ENCODE peak calls at places on chromosomes 12 and 14, in seven cellular contexts. One of them, this sample, is unnamed.

GRCh38 chr14:67618617-67619063 is 1.1 kb upstream of the ARG2 start:
- DNase-seq in GM04504: peak
- DNase-seq in T-cell: peak
- DNase-seq in activated CD4-positive, alpha-beta T cell treated with anti-CD3 and anti-CD28 coated beads, Interleukin-2, amount 50 U/mL, for 1 hour: peak
- DNase-seq in endothelial cell: peak
- DNase-seq in GM12892: no peak
- DNase-seq in stimulated activated CD8-positive, alpha-beta memory T cell treated with anti-CD3 and anti-CD28 coated beads, Interleukin-2, amount 100 ng/mL, for 1 hour: no peak
- DNase-seq in this sample: no peak

GRCh38 chr12:89385965-89386537 is 33.8 kb upstream of the DUSP6 start:
- DNase-seq in GM04504: no peak
- DNase-seq in T-cell: no peak
- DNase-seq in activated CD4-positive, alpha-beta T cell treated with anti-CD3 and anti-CD28 coated beads, Interleukin-2, amount 50 U/mL, for 1 hour: no peak
- DNase-seq in endothelial cell: no peak
- DNase-seq in GM12892: no peak
- DNase-seq in stimulated activated CD8-positive, alpha-beta memory T cell treated with anti-CD3 and anti-CD28 coated beads, Interleukin-2, amount 100 ng/mL, for 1 hour: no peak
- DNase-seq in this sample: no peak

GRCh38 chr12:130818381-130819247 is 20.4 kb downstream of the STX2 start:
- DNase-seq in GM04504: no peak
- DNase-seq in T-cell: peak
- DNase-seq in activated CD4-positive, alpha-beta T cell treated with anti-CD3 and anti-CD28 coated beads, Interleukin-2, amount 50 U/mL, for 1 hour: peak
- DNase-seq in endothelial cell: peak
- DNase-seq in GM12892: peak
- DNase-seq in stimulated activated CD8-positive, alpha-beta memory T cell treated with anti-CD3 and anti-CD28 coated beads, Interleukin-2, amount 100 ng/mL, for 1 hour: peak
- DNase-seq in this sample: no peak

GRCh38 chr14:56491299-56492285 is 88.0 kb upstream of the TMEM260 start:
- DNase-seq in GM04504: no peak
- DNase-seq in T-cell: peak
- DNase-seq in activated CD4-positive, alpha-beta T cell treated with anti-CD3 and anti-CD28 coated beads, Interleukin-2, amount 50 U/mL, for 1 hour: peak
- DNase-seq in endothelial cell: peak
- DNase-seq in GM12892: no peak
- DNase-seq in stimulated activated CD8-positive, alpha-beta memory T cell treated with anti-CD3 and anti-CD28 coated beads, Interleukin-2, amount 100 ng/mL, for 1 hour: no peak
- DNase-seq in this sample: no peak

GRCh38 chr14:31253746-31254471 is 46.3 kb upstream of the HECTD1 start:
- DNase-seq in GM04504: no peak
- DNase-seq in T-cell: no peak
- DNase-seq in activated CD4-positive, alpha-beta T cell treated with anti-CD3 and anti-CD28 coated beads, Interleukin-2, amount 50 U/mL, for 1 hour: no peak
- DNase-seq in endothelial cell: no peak
- DNase-seq in GM12892: no peak
- DNase-seq in stimulated activated CD8-positive, alpha-beta memory T cell treated with anti-CD3 and anti-CD28 coated beads, Interleukin-2, amount 100 ng/mL, for 1 hour: no peak
- DNase-seq in this sample: no peak

GRCh38 chr14:92397140-92397815 is 74.3 kb downstream of the SLC24A4 start:
- DNase-seq in GM04504: peak
- DNase-seq in T-cell: no peak
- DNase-seq in activated CD4-positive, alpha-beta T cell treated with anti-CD3 and anti-CD28 coated beads, Interleukin-2, amount 50 U/mL, for 1 hour: no peak
- DNase-seq in endothelial cell: no peak
- DNase-seq in GM12892: no peak
- DNase-seq in stimulated activated CD8-positive, alpha-beta memory T cell treated with anti-CD3 and anti-CD28 coated beads, Interleukin-2, amount 100 ng/mL, for 1 hour: no peak
- DNase-seq in this sample: peak

GRCh38 chr14:95185452-95186392 is 28.4 kb upstream of the DICER1 start:
- DNase-seq in GM04504: peak
- DNase-seq in T-cell: peak
- DNase-seq in activated CD4-positive, alpha-beta T cell treated with anti-CD3 and anti-CD28 coated beads, Interleukin-2, amount 50 U/mL, for 1 hour: no peak
- DNase-seq in endothelial cell: no peak
- DNase-seq in GM12892: no peak
- DNase-seq in stimulated activated CD8-positive, alpha-beta memory T cell treated with anti-CD3 and anti-CD28 coated beads, Interleukin-2, amount 100 ng/mL, for 1 hour: no peak
- DNase-seq in this sample: peak

GRCh38 chr12:68611094-68611818 is 557 bp downstream of the RAP1B start:
- DNase-seq in GM04504: peak
- DNase-seq in T-cell: peak
- DNase-seq in activated CD4-positive, alpha-beta T cell treated with anti-CD3 and anti-CD28 coated beads, Interleukin-2, amount 50 U/mL, for 1 hour: peak
- DNase-seq in endothelial cell: peak
- DNase-seq in GM12892: peak
- DNase-seq in stimulated activated CD8-positive, alpha-beta memory T cell treated with anti-CD3 and anti-CD28 coated beads, Interleukin-2, amount 100 ng/mL, for 1 hour: no peak
- DNase-seq in this sample: peak

GRCh38 chr12:88362439-88362838 is 217.8 kb downstream of the KITLG start:
- DNase-seq in GM04504: no peak
- DNase-seq in T-cell: no peak
- DNase-seq in activated CD4-positive, alpha-beta T cell treated with anti-CD3 and anti-CD28 coated beads, Interleukin-2, amount 50 U/mL, for 1 hour: no peak
- DNase-seq in endothelial cell: no peak
- DNase-seq in GM12892: no peak
- DNase-seq in stimulated activated CD8-positive, alpha-beta memory T cell treated with anti-CD3 and anti-CD28 coated beads, Interleukin-2, amount 100 ng/mL, for 1 hour: no peak
- DNase-seq in this sample: no peak

GRCh38 chr14:64764641-64765520 is 60.7 kb downstream of the PLEKHG3 start:
- DNase-seq in GM04504: peak
- DNase-seq in T-cell: peak
- DNase-seq in activated CD4-positive, alpha-beta T cell treated with anti-CD3 and anti-CD28 coated beads, Interleukin-2, amount 50 U/mL, for 1 hour: peak
- DNase-seq in endothelial cell: peak
- DNase-seq in GM12892: peak
- DNase-seq in stimulated activated CD8-positive, alpha-beta memory T cell treated with anti-CD3 and anti-CD28 coated beads, Interleukin-2, amount 100 ng/mL, for 1 hour: peak
- DNase-seq in this sample: peak

GRCh38 chr12:10068634-10069033 is 30.2 kb downstream of the CLEC1A start:
- DNase-seq in GM04504: no peak
- DNase-seq in T-cell: no peak
- DNase-seq in activated CD4-positive, alpha-beta T cell treated with anti-CD3 and anti-CD28 coated beads, Interleukin-2, amount 50 U/mL, for 1 hour: no peak
- DNase-seq in endothelial cell: peak
- DNase-seq in GM12892: no peak
- DNase-seq in stimulated activated CD8-positive, alpha-beta memory T cell treated with anti-CD3 and anti-CD28 coated beads, Interleukin-2, amount 100 ng/mL, for 1 hour: no peak
- DNase-seq in this sample: peak

GRCh38 chr12:76711241-76711640 is 52.7 kb upstream of the ZDHHC17 start:
- DNase-seq in GM04504: no peak
- DNase-seq in T-cell: no peak
- DNase-seq in activated CD4-positive, alpha-beta T cell treated with anti-CD3 and anti-CD28 coated beads, Interleukin-2, amount 50 U/mL, for 1 hour: no peak
- DNase-seq in endothelial cell: no peak
- DNase-seq in GM12892: no peak
- DNase-seq in stimulated activated CD8-positive, alpha-beta memory T cell treated with anti-CD3 and anti-CD28 coated beads, Interleukin-2, amount 100 ng/mL, for 1 hour: no peak
- DNase-seq in this sample: no peak

GRCh38 chr12:76006028-76006916 is 25.3 kb downstream of the PHLDA1 start:
- DNase-seq in GM04504: no peak
- DNase-seq in T-cell: no peak
- DNase-seq in activated CD4-positive, alpha-beta T cell treated with anti-CD3 and anti-CD28 coated beads, Interleukin-2, amount 50 U/mL, for 1 hour: no peak
- DNase-seq in endothelial cell: no peak
- DNase-seq in GM12892: no peak
- DNase-seq in stimulated activated CD8-positive, alpha-beta memory T cell treated with anti-CD3 and anti-CD28 coated beads, Interleukin-2, amount 100 ng/mL, for 1 hour: no peak
- DNase-seq in this sample: no peak

GRCh38 chr12:47885012-47885501 is 19.7 kb downstream of the VDR start:
- DNase-seq in GM04504: no peak
- DNase-seq in T-cell: no peak
- DNase-seq in activated CD4-positive, alpha-beta T cell treated with anti-CD3 and anti-CD28 coated beads, Interleukin-2, amount 50 U/mL, for 1 hour: peak
- DNase-seq in endothelial cell: no peak
- DNase-seq in GM12892: no peak
- DNase-seq in stimulated activated CD8-positive, alpha-beta memory T cell treated with anti-CD3 and anti-CD28 coated beads, Interleukin-2, amount 100 ng/mL, for 1 hour: peak
- DNase-seq in this sample: no peak

GRCh38 chr12:120964298-120964697 is 14.0 kb upstream of the HNF1A start:
- DNase-seq in GM04504: no peak
- DNase-seq in T-cell: no peak
- DNase-seq in activated CD4-positive, alpha-beta T cell treated with anti-CD3 and anti-CD28 coated beads, Interleukin-2, amount 50 U/mL, for 1 hour: no peak
- DNase-seq in endothelial cell: no peak
- DNase-seq in GM12892: no peak
- DNase-seq in stimulated activated CD8-positive, alpha-beta memory T cell treated with anti-CD3 and anti-CD28 coated beads, Interleukin-2, amount 100 ng/mL, for 1 hour: no peak
- DNase-seq in this sample: no peak

GRCh38 chr14:66509874-66510273 is 1.9 kb downstream of the GPHN start:
- DNase-seq in GM04504: no peak
- DNase-seq in T-cell: no peak
- DNase-seq in activated CD4-positive, alpha-beta T cell treated with anti-CD3 and anti-CD28 coated beads, Interleukin-2, amount 50 U/mL, for 1 hour: no peak
- DNase-seq in endothelial cell: no peak
- DNase-seq in GM12892: no peak
- DNase-seq in stimulated activated CD8-positive, alpha-beta memory T cell treated with anti-CD3 and anti-CD28 coated beads, Interleukin-2, amount 100 ng/mL, for 1 hour: no peak
- DNase-seq in this sample: no peak

GRCh38 chr12:5430639-5431603 is 987 bp upstream of the NTF3 start:
- DNase-seq in GM04504: no peak
- DNase-seq in T-cell: no peak
- DNase-seq in activated CD4-positive, alpha-beta T cell treated with anti-CD3 and anti-CD28 coated beads, Interleukin-2, amount 50 U/mL, for 1 hour: no peak
- DNase-seq in endothelial cell: peak
- DNase-seq in GM12892: no peak
- DNase-seq in stimulated activated CD8-positive, alpha-beta memory T cell treated with anti-CD3 and anti-CD28 coated beads, Interleukin-2, amount 100 ng/mL, for 1 hour: no peak
- DNase-seq in this sample: no peak

GRCh38 chr12:12398026-12398859 is 41.4 kb downstream of the BORCS5 start:
- DNase-seq in GM04504: peak
- DNase-seq in T-cell: no peak
- DNase-seq in activated CD4-positive, alpha-beta T cell treated with anti-CD3 and anti-CD28 coated beads, Interleukin-2, amount 50 U/mL, for 1 hour: no peak
- DNase-seq in endothelial cell: no peak
- DNase-seq in GM12892: no peak
- DNase-seq in stimulated activated CD8-positive, alpha-beta memory T cell treated with anti-CD3 and anti-CD28 coated beads, Interleukin-2, amount 100 ng/mL, for 1 hour: no peak
- DNase-seq in this sample: no peak

GRCh38 chr14:97832734-97833133 is 1035.6 kb downstream of the VRK1 start:
- DNase-seq in GM04504: no peak
- DNase-seq in T-cell: no peak
- DNase-seq in activated CD4-positive, alpha-beta T cell treated with anti-CD3 and anti-CD28 coated beads, Interleukin-2, amount 50 U/mL, for 1 hour: no peak
- DNase-seq in endothelial cell: no peak
- DNase-seq in GM12892: no peak
- DNase-seq in stimulated activated CD8-positive, alpha-beta memory T cell treated with anti-CD3 and anti-CD28 coated beads, Interleukin-2, amount 100 ng/mL, for 1 hour: no peak
- DNase-seq in this sample: no peak